ENCODE peak calls at places on chromosomes 7 and 10, in four cellular contexts. Q is NCI-H1417; J is hepatocyte; T is activated T-helper 1 cell treated with anti-CD3 and anti-CD28 coated beads, Interleukin-12 subunit alpha, Interleukin-12 subunit beta, Interleukin-2, Interleukin-4 antibody, amounts not matched to agents 30 ng/mL and 10 ng/mL and 1 ng/mL, durations not matched to agents 14 hours and 24 hours and 36 hours. A is an unnamed sample.
A peak's percentile ranks its signal among the peaks of the same experiment; 100 is the strongest.

GRCh38 chr7:31058122-31058521 is 6.0 kb downstream of the ADCYAP1R1 start:
- DNase-seq in Q (no peak), J (no peak), T (no peak), A (no peak)

GRCh38 chr7:135527025-135527424 is 17.1 kb upstream of the CNOT4 start:
- DNase-seq in Q (no peak), J (no peak), T (no peak), A (no peak)

GRCh38 chr10:81018898-81019890 is 481.5 kb downstream of the SH2D4B start:
- DNase-seq in Q (peak; percentile 2), J (peak; percentile 69), T (no peak), A (peak; percentile 84)

GRCh38 chr10:132689721-132690360 is 96.1 kb downstream of the NKX6-2 start:
- DNase-seq in Q (no peak), J (no peak), T (no peak), A (no peak)

GRCh38 chr7:44973610-44974401 is 5.0 kb downstream of the MYO1G start:
- DNase-seq in Q (peak; percentile 4), J (peak; percentile 76), T (peak; percentile 41), A (no peak)

GRCh38 chr7:39027491-39027890 is 49.8 kb downstream of the POU6F2 start:
- DNase-seq in Q (no peak), J (no peak), T (no peak), A (no peak)

GRCh38 chr7:131016230-131016629 is 282.2 kb upstream of the KLF14 start:
- DNase-seq in Q (no peak), J (no peak), T (no peak), A (no peak)

GRCh38 chr7:17781491-17782215 is 158.6 kb downstream of the SNX13 start:
- DNase-seq in Q (no peak), J (no peak), T (no peak), A (no peak)

GRCh38 chr7:92460109-92460508 is 12.8 kb downstream of the GATAD1 start:
- DNase-seq in Q (no peak), J (no peak), T (no peak), A (no peak)

GRCh38 chr7:149415391-149416068 is 45.3 kb downstream of the ZNF777 start:
- DNase-seq in Q (no peak), J (no peak), T (no peak), A (no peak)

GRCh38 chr7:2613926-2614613 is 17.7 kb upstream of the TTYH3 start:
- DNase-seq in Q (peak; percentile 28), J (no peak), T (no peak), A (no peak)

GRCh38 chr7:140656548-140657515 is 15.9 kb upstream of the ADCK2 start:
- DNase-seq in Q (no peak), J (peak; percentile 75), T (peak; percentile 43), A (no peak)

GRCh38 chr10:42939685-42940366 is 137.0 kb upstream of the RET start:
- DNase-seq in Q (no peak), J (no peak), T (no peak), A (no peak)

GRCh38 chr10:85420501-85421191 is 945.9 kb downstream of the GRID1 start:
- DNase-seq in Q (no peak), J (no peak), T (no peak), A (peak; percentile 96)

GRCh38 chr7:139916717-139917395 is 87.8 kb downstream of the TBXAS1 start:
- DNase-seq in Q (no peak), J (no peak), T (no peak), A (no peak)

GRCh38 chr10:88131561-88132139 is 268.2 kb downstream of the PTEN start:
- DNase-seq in Q (no peak), J (no peak), T (no peak), A (peak; percentile 42)

GRCh38 chr7:76282344-76283253 is 19.9 kb upstream of the HSPB1 start:
- DNase-seq in Q (no peak), J (no peak), T (no peak), A (peak; percentile 59)

GRCh38 chr10:73887038-73888015 is 13.0 kb upstream of the CAMK2G start:
- DNase-seq in Q (no peak), J (peak; percentile 85), T (no peak), A (peak; percentile 65)

GRCh38 chr7:101960985-101961708 is 143.7 kb downstream of the CUX1 start:
- DNase-seq in Q (peak; percentile 11), J (no peak), T (no peak), A (no peak)

GRCh38 chr10:124010563-124011131 is 82.8 kb downstream of the CHST15 start:
- DNase-seq in Q (peak; percentile 4), J (no peak), T (no peak), A (peak; percentile 95)

GRCh38 chr10:31148955-31149354 is 117.3 kb upstream of the ZNF438 start:
- DNase-seq in Q (no peak), J (no peak), T (no peak), A (no peak)

GRCh38 chr7:25722856-25723255 is 429.1 kb upstream of the NFE2L3 start:
- DNase-seq in Q (no peak), J (no peak), T (no peak), A (no peak)

GRCh38 chr7:6533893-6534804 is 17.1 kb downstream of the GRID2IP start:
- DNase-seq in Q (no peak), J (no peak), T (no peak), A (no peak)

GRCh38 chr7:101645951-101646350 is 16.9 kb upstream of the MYL10 start:
- DNase-seq in Q (no peak), J (no peak), T (no peak), A (no peak)

GRCh38 chr7:105990726-105991465 is 27.8 kb downstream of the CDHR3 start:
- DNase-seq in Q (no peak), J (no peak), T (no peak), A (peak; percentile 74)

GRCh38 chr10:50991496-50992355 is 82.6 kb upstream of the PRKG1 start:
- DNase-seq in Q (no peak), J (peak; percentile 49), T (no peak), A (peak; percentile 44)

GRCh38 chr10:91683976-91684375 is 51.1 kb upstream of the PPP1R3C start:
- DNase-seq in Q (no peak), J (no peak), T (no peak), A (peak; percentile 58)

GRCh38 chr10:62514079-62514693 is 140.0 kb downstream of the ZNF365 start:
- DNase-seq in Q (no peak), J (no peak), T (no peak), A (peak; percentile 35)

GRCh38 chr7:33339074-33339805 is 209.9 kb downstream of the BBS9 start:
- DNase-seq in Q (no peak), J (no peak), T (no peak), A (no peak)

GRCh38 chr7:23864984-23865383 is 155.0 kb downstream of the STK31 start:
- DNase-seq in Q (no peak), J (no peak), T (no peak), A (no peak)

GRCh38 chr10:49001402-49001801 is 61.8 kb upstream of the LRRC18 start:
- DNase-seq in Q (no peak), J (peak; percentile 48), T (no peak), A (peak; percentile 84)

GRCh38 chr7:131843862-131844261 is 287.4 kb upstream of the PODXL start:
- DNase-seq in Q (no peak), J (peak; percentile 61), T (no peak), A (no peak)

GRCh38 chr10:95788830-95789229 is 32.9 kb downstream of the ENTPD1 start:
- DNase-seq in Q (no peak), J (no peak), T (no peak), A (no peak)

GRCh38 chr10:28833313-28833712 is 156.0 kb downstream of the BAMBI start:
- DNase-seq in Q (no peak), J (no peak), T (no peak), A (no peak)